ENCODE peak calls at places on chromosomes 6 and 20, in five cellular contexts. I, U, H, J and Z are unnamed samples.

GRCh38 chr6:35354361-35355135 is 12.2 kb downstream of the PPARD start:
- DNase-seq in H (no peak), J (no peak), U (no peak), I (no peak), Z (peak)

GRCh38 chr6:42091718-42092023 is 41.3 kb downstream of the TAF8 start:
- DNase-seq in H (no peak), U (no peak), J (no peak), I (no peak), Z (no peak)

GRCh38 chr6:11198663-11199603 is 33.5 kb downstream of the NEDD9 start:
- DNase-seq in J (no peak), H (no peak), I (no peak), U (no peak), Z (no peak)

GRCh38 chr6:43428112-43428570 is 800 bp downstream of the ABCC10 start:
- DNase-seq in H (no peak), U (no peak), J (no peak), I (no peak), Z (no peak)

GRCh38 chr6:153976921-153977693 is 61.9 kb upstream of the OPRM1 start:
- DNase-seq in J (no peak), H (no peak), I (no peak), U (no peak), Z (no peak)

GRCh38 chr6:139698526-139699182 is 324.2 kb upstream of the CITED2 start:
- DNase-seq in U (no peak), I (no peak), H (no peak), J (no peak), Z (no peak)

GRCh38 chr6:674956-675355 is 18.0 kb downstream of the EXOC2 start:
- DNase-seq in U (no peak), J (no peak), I (no peak), H (no peak), Z (no peak)

GRCh38 chr6:149716584-149716983 is 1.3 kb downstream of the LATS1 start:
- DNase-seq in I (no peak), J (no peak), U (no peak), H (no peak), Z (no peak)

GRCh38 chr6:34362909-34363713 is 29.4 kb downstream of the NUDT3 start:
- DNase-seq in H (no peak), I (no peak), J (no peak), U (no peak), Z (no peak)

GRCh38 chr6:84554069-84554468 is 210.3 kb downstream of the TBX18 start:
- DNase-seq in U (no peak), H (no peak), J (no peak), I (no peak), Z (no peak)

GRCh38 chr6:13194852-13195251 is 133.5 kb downstream of the TBC1D7 start:
- DNase-seq in H (no peak), J (peak), I (no peak), U (peak), Z (no peak)

GRCh38 chr6:42136508-42137191 is 5.8 kb downstream of the C6orf132 start:
- DNase-seq in H (no peak), U (no peak), I (no peak), J (no peak), Z (no peak)

GRCh38 chr20:36666181-36666740 is 20.3 kb upstream of the SLA2 start:
- DNase-seq in I (no peak), U (no peak), J (no peak), H (no peak), Z (no peak)

GRCh38 chr6:36947570-36948351 is 6.8 kb upstream of the PI16 start:
- DNase-seq in I (no peak), U (no peak), J (no peak), H (no peak), Z (no peak)

GRCh38 chr6:85192186-85192585 is 257.7 kb upstream of the NT5E start:
- DNase-seq in U (no peak), H (no peak), J (no peak), I (no peak), Z (no peak)

GRCh38 chr6:31462964-31463940 is 34.7 kb upstream of the MICB start:
- DNase-seq in H (peak), J (peak), U (peak), I (peak), Z (peak)

GRCh38 chr6:149334201-149334600 is 16.7 kb downstream of the TAB2 start:
- DNase-seq in H (no peak), U (no peak), I (no peak), J (no peak), Z (no peak)

GRCh38 chr6:150535151-150535816 is 64.4 kb upstream of the PLEKHG1 start:
- DNase-seq in J (no peak), I (no peak), U (no peak), H (no peak), Z (no peak)

GRCh38 chr6:150177260-150178246 is 34.7 kb downstream of the PPP1R14C start:
- DNase-seq in I (no peak), J (no peak), H (no peak), U (peak), Z (no peak)

GRCh38 chr20:56439784-56440291 is 27.8 kb downstream of the CASS4 start:
- DNase-seq in I (no peak), U (peak), H (no peak), J (no peak), Z (no peak)
- H3K4me3 ChIP-seq in I (no peak), U (no peak), H (no peak), J (no peak), Z (no peak)

GRCh38 chr6:129903082-129903481 is 42.0 kb upstream of the TMEM244 start:
- DNase-seq in J (no peak), I (no peak), U (no peak), H (no peak), Z (no peak)
- H3K27ac ChIP-seq in J (no peak), I (no peak), U (no peak), H (no peak), Z (no peak)

GRCh38 chr6:18388942-18389341 is 1.8 kb downstream of the RNF144B start:
- DNase-seq in I (no peak), H (no peak), J (no peak), U (no peak), Z (no peak)
- H3K4me3 ChIP-seq in I (peak), H (peak), J (peak), U (peak), Z (peak)

GRCh38 chr6:144893737-144894151 is 608.6 kb downstream of the UTRN start:
- DNase-seq in U (no peak), I (no peak), H (no peak), J (no peak), Z (no peak)
- H3K27ac ChIP-seq in U (no peak), I (no peak), H (no peak), J (no peak), Z (no peak)